ENCODE peak calls at places on chromosomes 5 and 9, in eight cellular contexts. Z is GM18507, K is adrenal gland, Q is NCI-H1417, N is GM23248, O is hypothalamus, D is head of caudate nucleus, J is BE2C. E is an unnamed sample.
A peak's percentile ranks its signal among the peaks of the same experiment; 100 is the strongest.

GRCh38 chr9:122456123-122456522 is 21.6 kb downstream of the OR1J1 start:
- DNase-seq in K (no peak), O (no peak), J (no peak), N (no peak), Q (no peak), D (no peak), Z (no peak), E (no peak)

GRCh38 chr9:136385015-136385414 is 11.5 kb upstream of the CARD9 start:
- DNase-seq in Q (no peak), J (no peak), N (no peak), O (no peak), K (no peak), D (no peak), Z (no peak), E (no peak)

GRCh38 chr9:123438821-123439220 is 82.8 kb downstream of the CRB2 start:
- DNase-seq in N (no peak), Z (no peak), K (no peak), D (no peak), J (no peak), Q (no peak), O (no peak), E (no peak)

GRCh38 chr5:94522099-94522498 is 96.3 kb downstream of the KIAA0825 start:
- DNase-seq in Z (no peak), Q (no peak), O (no peak), N (peak; percentile 22), K (no peak), J (no peak), D (no peak), E (no peak)

GRCh38 chr5:139065296-139065695 is 132.9 kb downstream of the SIL1 start:
- DNase-seq in Q (no peak), D (no peak), O (no peak), J (no peak), K (no peak), N (no peak), Z (no peak), E (no peak)

GRCh38 chr5:136079195-136079985 is 50.6 kb downstream of the TGFBI start:
- DNase-seq in J (no peak), O (no peak), K (no peak), Z (no peak), N (no peak), D (no peak), Q (no peak), E (no peak)

GRCh38 chr9:95171001-95171400 is 146.5 kb downstream of the FANCC start:
- DNase-seq in Z (no peak), D (no peak), N (peak; percentile 46), Q (no peak), O (no peak), J (no peak), K (no peak), E (no peak)

GRCh38 chr5:146233441-146233840 is 30.0 kb downstream of the RBM27 start:
- DNase-seq in K (no peak), Q (no peak), Z (no peak), O (no peak), J (no peak), N (no peak), D (no peak), E (no peak)

GRCh38 chr5:147101654-147102053 is 133.2 kb upstream of the STK32A start:
- DNase-seq in N (peak; percentile 62), K (peak; percentile 44), Z (no peak), Q (no peak), O (no peak), D (peak; percentile 57), J (peak; percentile 39), E (peak; percentile 37)

GRCh38 chr5:147949711-147950573 is 43.6 kb upstream of the C5orf46 start:
- DNase-seq in D (no peak), Z (peak; percentile 3), J (no peak), Q (peak; percentile 30), N (peak; percentile 59), O (no peak), K (no peak), E (peak; percentile 33)

GRCh38 chr9:16136961-16137360 is 584.1 kb downstream of the CCDC171 start:
- DNase-seq in K (no peak), Q (no peak), N (peak; percentile 87), D (no peak), Z (no peak), O (no peak), J (no peak), E (peak; percentile 57)

GRCh38 chr9:97412628-97413382 is 909 bp downstream of the TDRD7 start:
- DNase-seq in J (no peak), Z (no peak), K (no peak), N (peak; percentile 7), Q (no peak), D (no peak), O (no peak), E (no peak)

GRCh38 chr9:70218767-70219166 is 40.0 kb upstream of the SMC5 start:
- DNase-seq in D (no peak), N (peak; percentile 85), J (no peak), Z (no peak), K (no peak), Q (no peak), O (no peak), E (peak; percentile 51)

E was measured in AG20443.